ENCODE peak calls at places on chromosomes 3 and 15, in eight cellular contexts. M is colonic mucosa; X is CD8-positive, alpha-beta memory T cell; P is stomach; I is IMR-90; J is left lung; R is heart left ventricle; B is sigmoid colon. Z is an unnamed sample.

GRCh38 chr3:158743280-158743663 is 11.0 kb upstream of the RARRES1 start:
- DNase-seq in M (no peak), X (no peak), P (no peak), I (no peak), J (no peak), R (no peak), B (no peak), Z (no peak)

GRCh38 chr15:75577401-75578205 is 1.5 kb downstream of the PTPN9 start:
- DNase-seq in M (no peak), X (no peak), P (no peak), I (peak; percentile 28), J (no peak), R (no peak), B (peak; percentile 66), Z (no peak)

GRCh38 chr3:86711634-86712033 is 279.3 kb downstream of the VGLL3 start:
- DNase-seq in M (no peak), X (no peak), P (no peak), I (no peak), J (no peak), R (no peak), B (no peak), Z (no peak)

GRCh38 chr3:154464440-154465148 is 34.6 kb upstream of the GPR149 start:
- DNase-seq in M (no peak), X (no peak), P (no peak), I (no peak), J (no peak), R (no peak), B (no peak), Z (no peak)

GRCh38 chr3:58683001-58683845 is 16.6 kb upstream of the FAM3D start:
- DNase-seq in M (no peak), X (no peak), P (no peak), I (peak; percentile 61), J (no peak), R (no peak), B (no peak), Z (no peak)

GRCh38 chr3:195196266-195196665 is 74.7 kb downstream of the XXYLT1 start:
- DNase-seq in M (no peak), X (no peak), P (peak; percentile 3), I (peak; percentile 61), J (no peak), R (no peak), B (peak; percentile 60), Z (no peak)

GRCh38 chr15:50182233-50183013 is 427 bp downstream of the SLC27A2 start:
- DNase-seq in M (peak; percentile 25), X (peak; percentile 2), P (peak; percentile 33), I (peak; percentile 15), J (no peak), R (no peak), B (no peak), Z (peak; percentile 53)

GRCh38 chr15:63465104-63465503 is 39.3 kb upstream of the USP3 start:
- DNase-seq in M (no peak), X (no peak), P (no peak), I (peak; percentile 69), J (no peak), R (no peak), B (no peak), Z (no peak)

GRCh38 chr3:13041113-13041776 is 32.0 kb downstream of the IQSEC1 start:
- DNase-seq in M (no peak), X (no peak), P (no peak), I (no peak), J (no peak), R (no peak), B (no peak), Z (no peak)

GRCh38 chr3:50502584-50503423 is 630 bp downstream of the CACNA2D2 start:
- DNase-seq in M (no peak), X (no peak), P (no peak), I (no peak), J (no peak), R (no peak), B (no peak), Z (no peak)

GRCh38 chr3:132231633-132232032 is 85.6 kb upstream of the ACP3 start:
- DNase-seq in M (no peak), X (no peak), P (no peak), I (peak; percentile 55), J (no peak), R (no peak), B (no peak), Z (no peak)

GRCh38 chr3:135362889-135363288 is 567.8 kb downstream of the EPHB1 start:
- DNase-seq in M (no peak), X (no peak), P (no peak), I (no peak), J (no peak), R (no peak), B (no peak), Z (no peak)

GRCh38 chr3:16765661-16766060 is 119.1 kb upstream of the PLCL2 start:
- DNase-seq in M (no peak), X (no peak), P (no peak), I (no peak), J (no peak), R (no peak), B (no peak), Z (no peak)

GRCh38 chr3:188788621-188789081 is 383.1 kb upstream of the TPRG1 start:
- DNase-seq in M (no peak), X (peak; percentile 13), P (no peak), I (peak; percentile 97), J (no peak), R (no peak), B (no peak), Z (peak; percentile 59)

DNA sequence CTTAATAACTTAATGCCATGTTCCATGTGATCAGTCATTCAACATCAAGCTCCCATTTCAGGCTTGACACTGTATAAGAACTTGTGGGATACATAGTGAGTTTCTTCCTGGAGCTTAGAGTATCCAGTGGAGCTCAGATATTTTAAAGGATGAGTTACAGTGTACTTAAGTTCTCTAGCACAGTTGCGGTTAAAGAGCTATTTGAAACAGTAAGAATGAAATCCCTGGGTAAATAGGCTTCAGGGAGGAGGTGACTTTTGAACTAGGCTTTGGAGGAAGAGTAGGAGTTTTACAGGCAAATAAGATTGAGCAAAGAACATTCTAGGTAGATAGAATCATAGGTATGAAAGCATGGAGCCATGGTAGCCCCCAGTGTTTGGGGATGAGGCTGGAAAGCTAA is 3.8 kb downstream of the ZNF592 start:
- DNase-seq in M (no peak), X (no peak), P (no peak), I (no peak), J (no peak), R (no peak), B (no peak), Z (no peak)
- H3K4me1 ChIP-seq in M (peaks cover 30% of the 10 kb centered on the region), X (peaks cover 45% of the 10 kb centered on the region), P (peaks cover 78% of the 10 kb centered on the region), I (peaks cover 12% of the 10 kb centered on the region), J (peaks cover 74% of the 10 kb centered on the region), R (peaks cover 68% of the 10 kb centered on the region), B (peaks cover 40% of the 10 kb centered on the region), Z (peaks cover 2% of the 10 kb centered on the region)

GRCh38 chr15:71117906-71118305 is 2.6 kb downstream of the THSD4 start:
- DNase-seq in M (no peak), X (no peak), P (no peak), I (no peak), J (no peak), R (no peak), B (no peak), Z (no peak)
- H3K27ac ChIP-seq in M (no peak overlapping the region), X (no peak overlapping the region), P (no peak overlapping the region), I (no peak overlapping the region), J (no peak overlapping the region), R (peak overlapping the region; percentile 90), B (no peak overlapping the region), Z (peak overlapping the region; percentile 24)

DNA sequence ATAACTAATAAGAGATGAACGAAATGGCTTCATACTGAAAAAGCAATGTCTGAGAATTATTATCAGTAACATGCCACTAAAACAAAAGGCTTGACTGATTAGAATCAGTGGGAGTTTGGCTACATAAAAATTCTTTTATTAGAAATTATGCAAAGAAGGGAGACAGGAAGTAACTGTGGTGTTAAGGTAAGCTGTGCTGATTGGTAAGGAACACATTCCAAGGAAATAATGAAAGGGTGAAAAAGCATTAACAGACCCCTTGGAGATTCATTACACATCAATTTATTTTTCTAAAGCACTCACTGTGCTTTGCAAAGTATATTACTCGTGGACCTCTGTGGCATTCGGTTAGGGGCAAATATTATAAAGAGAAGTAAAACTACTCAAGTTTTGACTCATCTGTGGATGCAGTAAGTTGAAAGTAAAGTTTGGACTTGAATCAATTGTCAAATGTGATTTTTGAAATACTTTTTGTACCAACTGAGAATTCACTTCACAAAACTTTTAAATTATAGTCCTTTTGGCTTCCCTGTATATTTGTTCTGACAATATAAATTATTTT is 176.1 kb upstream of the ZPLD1 start:
- DNase-seq in M (no peak), X (no peak), P (no peak), I (no peak), J (no peak), R (no peak), B (no peak), Z (no peak)
- H3K27me3 ChIP-seq in M (no peaks in the 10 kb centered on the region), X (no peaks in the 10 kb centered on the region), P (no peaks in the 10 kb centered on the region), I (no peaks in the 10 kb centered on the region), J (no peaks in the 10 kb centered on the region), R (no peaks in the 10 kb centered on the region), B (no peaks in the 10 kb centered on the region), Z (no peaks in the 10 kb centered on the region)

DNA sequence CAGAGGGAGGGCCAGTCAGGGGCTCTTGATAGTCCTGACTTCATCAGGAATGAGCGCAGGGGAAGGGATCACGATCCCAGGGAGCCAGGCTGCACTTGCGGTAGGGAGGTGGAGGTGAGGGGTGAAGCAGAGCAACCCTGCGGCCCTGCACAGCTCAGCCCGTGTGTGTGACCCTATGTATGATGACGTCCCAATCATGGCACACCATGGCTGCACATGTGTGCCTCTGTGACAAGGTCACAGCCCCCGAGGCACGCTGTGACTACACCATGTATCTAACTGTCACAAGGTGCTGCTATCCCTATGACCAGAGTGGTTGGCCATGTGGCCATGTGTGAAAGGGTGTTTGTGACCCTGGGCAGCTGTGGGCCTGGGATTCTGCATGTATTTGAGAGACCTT is 13.3 kb upstream of the ALAS1 start:
- DNase-seq in M (no peak), X (no peak), P (no peak), I (no peak), J (no peak), R (no peak), B (no peak), Z (peak; percentile 47)
- H3K4me1 ChIP-seq in M (no peaks in the 10 kb centered on the region), X (no peaks in the 10 kb centered on the region), P (peaks cover 6% of the 10 kb centered on the region), I (no peaks in the 10 kb centered on the region), J (peaks cover 23% of the 10 kb centered on the region), R (peaks cover 37% of the 10 kb centered on the region), B (no peaks in the 10 kb centered on the region), Z (no peaks in the 10 kb centered on the region)

Z was measured in aorta.